ENCODE peak calls at places on chromosomes 12 and 14, in six cellular contexts. P is HCT116, T is spleen, B is upper lobe of left lung, Q is transverse colon, E is K562. L is an unnamed sample.

GRCh38 chr12:117774986-117775775 is 193.6 kb downstream of the KSR2 start:
- DNase-seq in P (no peak), T (no peak), B (no peak), Q (no peak), E (no peak), L (no peak)

GRCh38 chr12:56326533-56326932 is 7.3 kb downstream of the PAN2 start:
- DNase-seq in P (no peak), T (peak), B (no peak), Q (no peak), E (no peak), L (no peak)

GRCh38 chr14:77059276-77059934 is 30.9 kb upstream of the IRF2BPL start:
- DNase-seq in P (peak), T (no peak), B (no peak), Q (no peak), E (peak), L (peak)

GRCh38 chr12:12036901-12037300 is 33.8 kb upstream of the BCL2L14 start:
- DNase-seq in P (no peak), T (no peak), B (no peak), Q (no peak), E (no peak), L (no peak)

GRCh38 chr14:81625343-81625742 is 91.7 kb upstream of the SEL1L start:
- DNase-seq in P (peak), T (no peak), B (no peak), Q (no peak), E (no peak), L (no peak)

GRCh38 chr12:11688831-11689230 is 39.4 kb downstream of the ETV6 start:
- DNase-seq in P (no peak), T (no peak), B (no peak), Q (no peak), E (no peak), L (no peak)

GRCh38 chr14:52328286-52328685 is 14.2 kb downstream of the PTGER2 start:
- DNase-seq in P (no peak), T (no peak), B (no peak), Q (no peak), E (no peak), L (no peak)

GRCh38 chr12:62711626-62712305 is 223.2 kb downstream of the PPM1H start:
- DNase-seq in P (no peak), T (no peak), B (no peak), Q (no peak), E (no peak), L (no peak)

GRCh38 chr14:71638523-71639196 is 293.6 kb upstream of the RGS6 start:
- DNase-seq in P (no peak), T (no peak), B (no peak), Q (no peak), E (no peak), L (no peak)

GRCh38 chr14:71725802-71726638 is 206.2 kb upstream of the RGS6 start:
- DNase-seq in P (no peak), T (no peak), B (no peak), Q (no peak), E (no peak), L (no peak)

GRCh38 chr12:124347805-124348658 is 53.1 kb downstream of the RFLNA start:
- DNase-seq in P (no peak), T (no peak), B (peak), Q (no peak), E (peak), L (no peak)

GRCh38 chr14:26811756-26812305 is 214.0 kb upstream of the NOVA1 start:
- DNase-seq in P (no peak), T (no peak), B (no peak), Q (no peak), E (no peak), L (no peak)

GRCh38 chr14:44215660-44216059 is 291.4 kb downstream of the FSCB start:
- DNase-seq in P (no peak), T (no peak), B (no peak), Q (no peak), E (no peak), L (no peak)

GRCh38 chr12:4908694-4909396 is 860 bp upstream of the KCNA1 start:
- DNase-seq in P (no peak), T (no peak), B (peak), Q (no peak), E (no peak), L (no peak)

GRCh38 chr12:109139791-109140190 is 23.4 kb downstream of the ACACB start:
- DNase-seq in P (no peak), T (peak), B (peak), Q (no peak), E (no peak), L (no peak)

GRCh38 chr12:49098035-49098451 is 3.4 kb upstream of the DHH start:
- DNase-seq in P (no peak), T (peak), B (no peak), Q (peak), E (peak), L (no peak)

GRCh38 chr12:50283230-50283923 is at the start of gene LIMA1:
- DNase-seq in P (peak), T (peak), B (peak), Q (peak), E (peak), L (peak)

GRCh38 chr12:42299392-42300308 is 26.2 kb downstream of the ZCRB1 start:
- DNase-seq in P (no peak), T (no peak), B (no peak), Q (no peak), E (no peak), L (no peak)

GRCh38 chr14:83196235-83196634 is 1662.6 kb upstream of the SEL1L start:
- DNase-seq in P (no peak), T (no peak), B (no peak), Q (no peak), E (no peak), L (no peak)

GRCh38 chr14:100594625-100594951 is 7.4 kb upstream of the BEGAIN start:
- DNase-seq in P (no peak), T (no peak), B (no peak), Q (no peak), E (no peak), L (peak)

GRCh38 chr12:49296836-49297694 is 2.1 kb downstream of the PRPH start:
- DNase-seq in P (peak), T (peak), B (peak), Q (peak), E (peak), L (no peak)

GRCh38 chr12:85657836-85658235 is 178.4 kb downstream of the RASSF9 start:
- DNase-seq in P (no peak), T (no peak), B (no peak), Q (no peak), E (no peak), L (no peak)

GRCh38 chr14:50225067-50225973 is 6.1 kb downstream of the SOS2 start:
- DNase-seq in P (no peak), T (no peak), B (no peak), Q (no peak), E (no peak), L (no peak)
- TF ChIP-seq POLR2AphosphoS5 in P (no peak), T (no peak), B (no peak), Q (peak), E (no peak), L (no peak)

DNA sequence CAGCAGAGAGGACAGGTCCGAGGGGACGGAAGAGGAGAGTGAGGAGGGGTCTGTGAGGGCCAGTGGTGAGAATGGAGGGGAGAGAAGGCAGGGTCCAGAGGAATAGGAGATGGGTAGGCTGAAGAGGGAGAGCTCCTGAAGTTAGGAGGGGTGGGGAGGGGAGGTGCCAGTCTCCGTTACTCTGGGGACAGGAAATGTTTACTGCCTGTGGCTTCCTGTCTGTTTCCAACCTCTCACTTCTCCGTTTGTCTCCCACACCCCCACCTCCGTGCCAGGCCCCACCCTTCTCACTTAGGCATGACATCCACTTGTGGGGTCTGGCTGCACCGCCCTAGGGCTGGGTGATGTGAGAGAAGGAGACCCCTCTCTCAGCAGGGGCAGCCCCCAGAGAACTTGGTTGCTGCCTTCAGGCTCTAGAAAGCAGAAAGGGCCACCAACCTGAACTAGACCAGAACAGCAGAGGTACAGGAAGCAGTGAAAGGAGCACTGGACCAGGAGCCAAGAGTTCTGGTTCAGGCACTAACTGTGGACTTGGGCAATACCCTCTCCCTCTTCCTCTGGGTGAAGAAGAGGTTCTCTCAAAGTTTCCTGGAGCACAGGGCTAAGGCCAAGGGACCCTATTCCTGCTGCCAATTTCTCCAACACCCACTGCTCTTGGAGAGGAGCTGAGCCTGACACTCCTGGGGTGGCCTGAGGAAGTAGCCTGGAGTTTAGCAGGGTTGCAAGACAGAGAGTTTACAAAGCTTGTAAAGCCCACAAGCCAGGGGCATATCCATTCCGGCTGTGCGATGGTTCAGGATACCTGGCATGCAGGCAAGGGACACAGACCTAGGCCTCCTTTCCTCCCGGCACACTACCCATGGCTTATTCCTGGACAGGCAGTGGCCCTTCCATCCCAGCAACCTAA is 5.5 kb downstream of the ITGA5 start:
- DNase-seq in P (no peak), T (peak), B (no peak), Q (peak), E (no peak), L (peak)
- TF ChIP-seq POLR2AphosphoS5 in P (no peak), T (peak), B (no peak), Q (no peak), E (no peak), L (no peak)

DNA sequence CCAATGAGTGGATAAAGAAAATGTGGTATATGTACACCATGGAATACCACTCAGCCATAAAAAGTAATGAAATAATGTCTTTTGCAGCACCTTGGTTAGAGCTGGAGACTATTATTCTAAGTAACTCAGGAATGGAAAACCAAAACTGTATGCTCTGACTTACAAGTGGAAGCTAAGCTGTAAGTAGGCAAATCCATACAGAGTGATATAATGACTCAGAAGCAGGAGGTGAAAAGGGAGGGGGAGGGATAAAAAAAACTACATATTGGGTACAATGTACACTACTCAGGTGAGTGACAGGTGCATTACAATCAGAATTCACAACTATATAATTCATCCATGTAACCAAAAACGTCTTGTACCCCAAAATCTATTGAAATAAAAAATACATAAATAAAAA is 15.1 kb upstream of the CLEC1A start:
- DNase-seq in P (no peak), T (no peak), B (no peak), Q (no peak), E (no peak), L (no peak)
- TF ChIP-seq POLR2AphosphoS5 in P (no peak), T (no peak), B (no peak), Q (no peak), E (no peak), L (no peak)

GRCh38 chr12:19882418-19882817 is 443.1 kb downstream of the AEBP2 start:
- DNase-seq in P (no peak), T (no peak), B (no peak), Q (no peak), E (no peak), L (no peak)

GRCh38 chr12:19885987-19886804 is 446.9 kb downstream of the AEBP2 start:
- DNase-seq in P (no peak), T (no peak), B (no peak), Q (no peak), E (no peak), L (no peak)

GRCh38 chr12:19884081-19884480 is 444.8 kb downstream of the AEBP2 start:
- DNase-seq in P (no peak), T (no peak), B (no peak), Q (no peak), E (no peak), L (no peak)

GRCh38 chr12:19886805-19887105 is 447.5 kb downstream of the AEBP2 start:
- DNase-seq in P (no peak), T (no peak), B (no peak), Q (no peak), E (no peak), L (no peak)

GRCh38 chr12:19885092-19885813 is 446.0 kb downstream of the AEBP2 start:
- DNase-seq in P (no peak), T (no peak), B (no peak), Q (no peak), E (no peak), L (no peak)
- TF ChIP-seq POLR2AphosphoS5 in P (no peak), T (no peak), B (no peak), Q (no peak), E (no peak), L (no peak)

L was measured in suprapubic skin.